ENCODE peak calls at places on chromosome 13, in eight cellular contexts. A, N, W, G, M, Z, Y and X are unnamed samples.

GRCh38 chr13:67120872-67121531 is 109.1 kb downstream of the PCDH9 start:
- DNase-seq in A (no peak), N (no peak), W (no peak), G (no peak), M (no peak), Z (no peak), Y (peak; percentile 35), X (no peak)

GRCh38 chr13:36915891-36916640 is 4.0 kb downstream of the SMAD9 start:
- DNase-seq in A (no peak), N (no peak), W (no peak), G (no peak), M (no peak), Z (no peak), Y (no peak), X (no peak)

GRCh38 chr13:47661076-47661475 is 340.0 kb downstream of the SUCLA2 start:
- DNase-seq in A (peak; percentile 7), N (no peak), W (no peak), G (no peak), M (no peak), Z (no peak), Y (peak; percentile 66), X (no peak)

GRCh38 chr13:113901642-113902041 is 37.8 kb upstream of the GAS6 start:
- DNase-seq in A (no peak), N (no peak), W (no peak), G (no peak), M (peak; percentile 10), Z (no peak), Y (no peak), X (peak; percentile 9)

GRCh38 chr13:73924607-73925006 is 209.6 kb downstream of the KLF12 start:
- DNase-seq in A (no peak), N (peak; percentile 33), W (no peak), G (no peak), M (no peak), Z (no peak), Y (no peak), X (no peak)

GRCh38 chr13:38630780-38631179 is 56.1 kb upstream of the FREM2 start:
- DNase-seq in A (peak; percentile 27), N (no peak), W (no peak), G (no peak), M (no peak), Z (no peak), Y (peak; percentile 23), X (no peak)

GRCh38 chr13:101747039-101747438 is 294.6 kb downstream of the ITGBL1 start:
- DNase-seq in A (no peak), N (no peak), W (no peak), G (no peak), M (no peak), Z (no peak), Y (no peak), X (no peak)

GRCh38 chr13:97858161-97858560 is 95.3 kb upstream of the IPO5 start:
- DNase-seq in A (no peak), N (no peak), W (no peak), G (no peak), M (no peak), Z (no peak), Y (no peak), X (no peak)

GRCh38 chr13:99311748-99312492 is 4.7 kb upstream of the GPR183 start:
- DNase-seq in A (no peak), N (no peak), W (no peak), G (no peak), M (no peak), Z (no peak), Y (no peak), X (no peak)

GRCh38 chr13:32600891-32601290 is 14.6 kb downstream of the PDS5B start:
- DNase-seq in A (no peak), N (no peak), W (no peak), G (no peak), M (no peak), Z (no peak), Y (no peak), X (no peak)

GRCh38 chr13:46372071-46372470 is 15.0 kb downstream of the RUBCNL start:
- DNase-seq in A (no peak), N (no peak), W (no peak), G (no peak), M (no peak), Z (no peak), Y (no peak), X (no peak)

GRCh38 chr13:33547035-33547434 is 261.5 kb upstream of the STARD13 start:
- DNase-seq in A (no peak), N (no peak), W (no peak), G (no peak), M (no peak), Z (no peak), Y (no peak), X (no peak)

GRCh38 chr13:50801087-50801931 is 42.2 kb downstream of the DLEU7 start:
- DNase-seq in A (peak; percentile 76), N (peak; percentile 69), W (no peak), G (no peak), M (peak; percentile 72), Z (no peak), Y (peak; percentile 59), X (peak; percentile 65)

GRCh38 chr13:45718992-45719391 is 16.9 kb downstream of the CBY2 start:
- DNase-seq in A (no peak), N (no peak), W (no peak), G (no peak), M (no peak), Z (no peak), Y (peak; percentile 23), X (no peak)

GRCh38 chr13:64071352-64071751 is 2655.7 kb upstream of the PCDH20 start:
- DNase-seq in A (no peak), N (no peak), W (no peak), G (no peak), M (no peak), Z (no peak), Y (no peak), X (no peak)
- H3K4me1 ChIP-seq in A (peaks cover 24% of the 10 kb centered on the region), N (no peaks in the 10 kb centered on the region), W (no peaks in the 10 kb centered on the region), G (no peaks in the 10 kb centered on the region), M (no peaks in the 10 kb centered on the region), Z (no peaks in the 10 kb centered on the region), Y (no peaks in the 10 kb centered on the region), X (no peaks in the 10 kb centered on the region)

GRCh38 chr13:20506676-20507075 is 19.0 kb downstream of the CRYL1 start:
- DNase-seq in A (no peak), N (no peak), W (no peak), G (no peak), M (no peak), Z (no peak), Y (no peak), X (no peak)

GRCh38 chr13:20514866-20515265 is 10.8 kb downstream of the CRYL1 start:
- DNase-seq in A (no peak), N (no peak), W (no peak), G (no peak), M (no peak), Z (no peak), Y (no peak), X (no peak)

GRCh38 chr13:20512042-20512683 is 13.5 kb downstream of the CRYL1 start:
- DNase-seq in A (peak; percentile 48), N (no peak), W (no peak), G (no peak), M (no peak), Z (no peak), Y (no peak), X (no peak)
- TF ChIP-seq CTCF in A (no peak), N (no peak), W (no peak), G (no peak), M (no peak), Z (no peak), Y (no peak), X (no peak)

DNA sequence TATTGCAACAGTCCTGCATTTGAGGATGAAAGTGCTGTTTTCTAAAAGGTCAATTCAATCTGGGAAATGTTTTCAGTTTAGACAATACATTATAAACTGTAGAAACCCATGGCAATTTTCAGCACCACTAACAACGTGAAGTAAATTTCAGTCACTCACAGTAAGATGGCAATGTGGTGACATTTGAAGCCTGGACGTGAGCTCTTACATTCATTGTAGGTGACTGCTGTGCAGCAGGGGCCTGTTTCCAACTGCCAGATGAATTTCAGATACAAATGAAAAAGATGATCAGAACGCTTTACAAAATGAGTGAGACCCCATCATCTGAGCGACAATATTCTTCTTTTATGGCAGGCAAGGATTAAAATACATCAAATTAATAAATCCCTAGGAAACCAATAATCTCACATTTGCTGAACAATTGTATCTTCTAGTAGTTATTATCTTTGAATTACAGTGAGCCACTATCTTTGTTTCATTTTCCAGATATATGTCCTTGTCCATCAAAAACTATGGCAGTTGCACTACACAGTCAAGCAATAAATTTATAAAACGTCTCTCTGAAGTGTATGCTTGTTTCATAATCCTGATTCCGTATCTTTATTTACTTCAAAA is 1816.8 kb downstream of the OLFM4 start:
- DNase-seq in A (no peak), N (no peak), W (no peak), G (no peak), M (no peak), Z (no peak), Y (no peak), X (no peak)
- H3K4me3 ChIP-seq in A (no peak overlapping the region), N (no peak overlapping the region), W (no peak overlapping the region), G (no peak overlapping the region), M (no peak overlapping the region), Z (no peak overlapping the region), Y (no peak overlapping the region), X (no peak overlapping the region)

DNA sequence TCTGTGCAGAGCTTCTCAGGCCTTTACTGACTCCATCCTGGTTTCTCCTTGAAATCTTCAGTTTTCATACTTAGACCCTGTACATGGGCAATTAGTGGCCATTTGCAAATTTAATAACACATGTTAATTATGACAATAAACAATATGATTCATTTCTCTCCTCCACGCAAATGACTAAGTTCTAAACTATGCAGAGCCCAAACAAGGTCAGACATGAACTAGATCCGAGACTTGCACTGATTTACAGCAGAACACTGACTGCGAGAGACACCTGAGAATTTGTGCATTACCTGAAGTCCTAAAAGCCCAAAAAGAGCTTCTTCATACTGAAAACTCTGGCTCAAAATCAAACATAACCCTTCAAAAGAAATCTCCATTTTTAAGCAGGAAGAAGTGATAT is 521.8 kb downstream of the MYO16 start:
- DNase-seq in A (no peak), N (no peak), W (no peak), G (no peak), M (no peak), Z (no peak), Y (no peak), X (no peak)
- H3K4me1 ChIP-seq in A (peaks cover 90% of the 10 kb centered on the region), N (no peaks in the 10 kb centered on the region), W (peaks cover 20% of the 10 kb centered on the region), G (peaks cover 16% of the 10 kb centered on the region), M (no peaks in the 10 kb centered on the region), Z (peaks cover 3% of the 10 kb centered on the region), Y (peaks cover 54% of the 10 kb centered on the region), X (peaks cover 2% of the 10 kb centered on the region)

GRCh38 chr13:25771641-25772478 is 280.0 kb downstream of the SHISA2 start:
- DNase-seq in A (peak; percentile 72), N (no peak), W (no peak), G (no peak), M (no peak), Z (no peak), Y (peak; percentile 55), X (no peak)
- TF ChIP-seq CTCF in A (no peak), N (no peak), W (no peak), G (no peak), M (no peak), Z (no peak), Y (no peak), X (no peak)

GRCh38 chr13:79281335-79281734 is 124.7 kb downstream of the RBM26 start:
- DNase-seq in A (peak; percentile 7), N (no peak), W (no peak), G (no peak), M (no peak), Z (no peak), Y (no peak), X (no peak)
- H3K4me3 ChIP-seq in A (no peak overlapping the region), N (no peak overlapping the region), W (no peak overlapping the region), G (no peak overlapping the region), M (no peak overlapping the region), Z (no peak overlapping the region), Y (no peak overlapping the region), X (no peak overlapping the region)